ENCODE peak calls at places on chromosomes 13 and 19, in six cellular contexts. P, D, J, N, T and R are unnamed samples. For H3K4me1, the result is how much of the 10 kb centered on the place peaks cover.

GRCh38 chr19:19480688-19481087 is 34.7 kb downstream of the TSSK6 start:
- DNase-seq in J (no peak), P (no peak), T (no peak), N (no peak), D (no peak), R (peak)

GRCh38 chr13:20847298-20847697 is 55.2 kb downstream of the XPO4 start:
- DNase-seq in P (no peak), N (peak), T (peak), J (no peak), D (peak), R (no peak)

GRCh38 chr19:3293560-3293959 is 69.1 kb downstream of the CELF5 start:
- DNase-seq in N (no peak), P (no peak), T (no peak), D (no peak), J (no peak), R (no peak)

GRCh38 chr19:47545061-47545948 is 27.6 kb downstream of the ZNF541 start:
- DNase-seq in N (peak), T (no peak), J (no peak), P (no peak), D (no peak), R (no peak)

GRCh38 chr19:51689751-51690358 is 3.3 kb upstream of the SPACA6 start:
- DNase-seq in N (peak), T (peak), D (peak), J (peak), P (peak), R (peak)

GRCh38 chr13:96771501-96772367 is 222.5 kb downstream of the OXGR1 start:
- DNase-seq in P (no peak), D (no peak), N (no peak), T (no peak), J (no peak), R (peak)

GRCh38 chr19:35592226-35592625 is 6.3 kb downstream of the PMIS2 start:
- DNase-seq in T (peak), J (no peak), N (peak), D (peak), P (no peak), R (no peak)

GRCh38 chr19:45400192-45400591 is 4.7 kb downstream of the PPP1R13L start:
- DNase-seq in D (no peak), T (no peak), J (peak), P (no peak), N (no peak), R (no peak)

GRCh38 chr13:73040968-73041580 is 17.7 kb upstream of the KLF5 start:
- DNase-seq in N (no peak), T (no peak), J (no peak), D (peak), P (no peak), R (no peak)

GRCh38 chr13:106378263-106378662 is 157.2 kb downstream of the EFNB2 start:
- DNase-seq in P (no peak), J (no peak), T (no peak), D (no peak), N (no peak), R (no peak)

GRCh38 chr13:29507356-29507755 is 88.1 kb downstream of the SLC7A1 start:
- DNase-seq in T (no peak), P (no peak), D (no peak), N (no peak), J (no peak), R (no peak)

GRCh38 chr13:32383836-32384618 is 43.9 kb downstream of the N4BP2L1 start:
- DNase-seq in P (no peak), D (no peak), T (no peak), J (no peak), N (no peak), R (no peak)

GRCh38 chr13:51620165-51620983 is 36.1 kb downstream of the WDFY2 start:
- DNase-seq in J (peak), D (no peak), T (no peak), N (no peak), P (peak), R (peak)

GRCh38 chr19:49997709-49998108 is 27.5 kb downstream of the VRK3 start:
- DNase-seq in D (peak), N (peak), P (no peak), T (peak), J (no peak), R (no peak)

GRCh38 chr19:18733196-18733647 is 49.7 kb downstream of the CRTC1 start:
- DNase-seq in T (peak), D (peak), P (peak), N (no peak), J (no peak), R (peak)

GRCh38 chr13:25963681-25964080 is 88.1 kb downstream of the SHISA2 start:
- DNase-seq in P (no peak), N (no peak), J (no peak), D (peak), T (peak), R (no peak)

GRCh38 chr13:71866173-71867091 is 572 bp downstream of the DACH1 start:
- DNase-seq in D (peak), N (peak), J (peak), T (peak), P (peak), R (peak)

GRCh38 chr13:21342699-21343442 is 116.2 kb downstream of the ZDHHC20 start:
- DNase-seq in D (no peak), P (no peak), J (no peak), N (no peak), T (no peak), R (no peak)

GRCh38 chr13:59643906-59644626 is 519.7 kb downstream of the DIAPH3 start:
- DNase-seq in J (no peak), T (no peak), P (no peak), D (no peak), N (peak), R (no peak)

GRCh38 chr19:49391581-49392399 is 3.7 kb downstream of the KASH5 start:
- DNase-seq in N (peak), T (peak), D (peak), P (peak), J (peak), R (peak)

GRCh38 chr13:40207110-40207478 is 459.3 kb downstream of the FOXO1 start:
- DNase-seq in D (no peak), T (no peak), J (no peak), P (no peak), N (no peak), R (no peak)

DNA sequence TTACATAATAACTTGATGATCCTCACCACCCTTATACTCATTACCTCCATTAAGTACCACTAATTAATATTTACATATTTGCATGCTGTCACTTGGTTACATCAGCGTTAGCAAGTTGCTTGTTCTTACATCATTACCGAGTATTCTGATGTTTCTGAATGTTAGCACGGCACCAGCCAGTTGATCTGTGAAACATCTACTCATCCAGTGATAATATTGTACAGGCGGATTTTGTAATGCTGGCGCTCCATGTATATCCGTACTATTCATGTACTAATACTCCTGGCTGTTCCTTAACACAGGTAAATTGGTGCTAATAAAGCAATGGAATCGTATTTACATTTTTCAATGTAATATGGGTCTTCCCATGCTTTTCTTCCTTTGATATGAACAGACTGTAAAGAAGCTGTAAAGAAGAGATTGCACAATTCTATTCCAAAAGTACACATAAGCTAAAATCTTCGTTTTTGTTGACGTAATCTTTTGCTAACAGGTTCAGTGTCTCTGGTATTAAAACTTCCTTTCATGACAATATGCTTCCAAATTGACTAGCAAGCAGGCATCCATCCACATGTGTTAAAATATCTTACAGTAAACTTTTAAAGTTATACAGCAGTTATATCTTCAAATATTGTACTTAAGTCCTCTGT is 19.5 kb upstream of the SGCG start:
- DNase-seq in D (peak), P (no peak), J (no peak), N (no peak), T (peak), R (no peak)
- H3K4me3 ChIP-seq in D (no peak), P (no peak), J (no peak), N (peak), T (peak), R (no peak)

GRCh38 chr13:98488736-98489135 is 88.2 kb downstream of the STK24 start:
- DNase-seq in D (no peak), N (no peak), P (no peak), T (no peak), J (no peak), R (no peak)

GRCh38 chr13:98492335-98493034 is 84.4 kb downstream of the STK24 start:
- DNase-seq in T (no peak), J (no peak), P (no peak), D (peak), N (peak), R (no peak)

GRCh38 chr13:98490866-98491265 is 86.0 kb downstream of the STK24 start:
- DNase-seq in D (no peak), T (no peak), P (no peak), N (no peak), J (no peak), R (no peak)

GRCh38 chr13:98489446-98490194 is 87.3 kb downstream of the STK24 start:
- DNase-seq in J (no peak), T (no peak), N (no peak), P (no peak), D (no peak), R (no peak)

GRCh38 chr13:98490195-98490771 is 86.6 kb downstream of the STK24 start:
- DNase-seq in J (no peak), D (no peak), N (no peak), T (no peak), P (no peak), R (no peak)
- H3K27ac ChIP-seq in J (no peak), D (no peak), N (no peak), T (no peak), P (no peak), R (no peak)

GRCh38 chr19:10283301-10283733 is 3.4 kb upstream of the ICAM4 start:
- DNase-seq in T (no peak), N (no peak), P (no peak), J (no peak), D (no peak), R (no peak)
- H3K4me1 ChIP-seq in T (under half), N (under half), P (under half), J (under half), D (under half), R (under half)

GRCh38 chr13:75473472-75473871 is 8.5 kb downstream of the TBC1D4 start:
- DNase-seq in D (no peak), P (no peak), J (no peak), N (no peak), T (no peak), R (no peak)
- H3K4me3 ChIP-seq in D (no peak), P (peak), J (no peak), N (no peak), T (no peak), R (no peak)

GRCh38 chr13:111049791-111050538 is 65.1 kb upstream of the ARHGEF7 start:
- DNase-seq in D (peak), N (peak), P (peak), T (no peak), J (no peak), R (peak)
- H3K27ac ChIP-seq in D (no peak), N (no peak), P (no peak), T (no peak), J (no peak), R (no peak)

DNA sequence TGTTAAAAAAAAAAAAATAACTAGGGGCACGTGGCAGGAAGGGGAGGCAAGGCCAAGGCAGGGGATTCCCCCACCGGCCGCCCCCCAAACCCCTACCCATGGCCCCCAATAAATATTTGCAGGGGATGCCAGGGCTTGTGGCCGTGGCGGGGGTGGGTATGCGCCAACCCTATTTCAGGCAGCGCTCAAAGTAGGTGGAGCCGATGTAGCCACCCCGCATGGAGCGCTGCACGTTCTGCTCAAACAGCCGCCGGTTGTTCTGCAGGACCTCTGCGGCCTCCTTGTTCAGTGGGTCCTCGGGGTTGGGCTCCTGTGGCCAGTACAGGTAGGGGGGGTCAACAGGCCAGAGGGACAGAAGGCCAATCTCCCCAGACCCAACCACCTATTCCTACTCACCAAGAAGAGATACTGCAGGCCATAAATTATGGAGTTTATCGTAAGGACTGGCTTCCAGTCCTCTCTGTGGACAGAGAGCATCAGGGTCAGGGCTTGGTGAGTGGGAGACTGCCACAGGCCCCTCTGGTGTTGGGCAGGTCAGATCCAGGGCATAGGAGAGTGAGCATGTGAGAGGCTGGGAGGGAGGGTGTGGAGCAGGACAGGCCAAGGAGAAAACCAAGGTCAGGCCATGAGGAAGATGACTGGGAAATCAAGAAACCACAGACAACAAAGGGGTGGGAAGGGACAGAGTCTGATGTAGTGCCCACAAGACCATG is 1.2 kb upstream of the CHMP2A start:
- DNase-seq in P (no peak), J (peak), D (no peak), N (no peak), T (no peak), R (no peak)
- H3K4me1 ChIP-seq in P (under half), J (under half), D (under half), N (under half), T (under half), R (under half)